ENCODE peak calls at places on chromosomes 13 and 19, in eight cellular contexts. B, M, S, H, O, I, C and P are unnamed samples.

GRCh38 chr19:51460164-51460992 is 2.1 kb upstream of the SIGLEC8 start:
- DNase-seq in B (no peak), M (no peak), S (peak), H (peak), O (peak), I (peak), C (no peak), P (peak)

GRCh38 chr19:47309608-47310007 is at the start of gene C5AR1:
- DNase-seq in B (no peak), M (no peak), S (no peak), H (no peak), O (no peak), I (no peak), C (no peak), P (no peak)

GRCh38 chr13:21676611-21677021 is 5.7 kb downstream of the FGF9 start:
- DNase-seq in B (peak), M (no peak), S (no peak), H (peak), O (peak), I (no peak), C (no peak), P (no peak)

GRCh38 chr19:12617646-12618045 is 6.9 kb downstream of the ZNF791 start:
- DNase-seq in B (no peak), M (no peak), S (no peak), H (no peak), O (no peak), I (no peak), C (no peak), P (no peak)

GRCh38 chr13:97015661-97016350 is 21.5 kb upstream of the OXGR1 start:
- DNase-seq in B (no peak), M (no peak), S (no peak), H (no peak), O (no peak), I (no peak), C (no peak), P (no peak)

GRCh38 chr19:49157445-49158224 is at the start of gene TRPM4:
- DNase-seq in B (peak), M (peak), S (peak), H (peak), O (peak), I (peak), C (no peak), P (peak)

GRCh38 chr13:105491345-105491744 is 1044.1 kb downstream of the EFNB2 start:
- DNase-seq in B (no peak), M (no peak), S (no peak), H (no peak), O (no peak), I (no peak), C (no peak), P (no peak)

GRCh38 chr19:39916851-39917396 is 17.5 kb downstream of the FCGBP start:
- DNase-seq in B (no peak), M (no peak), S (no peak), H (no peak), O (no peak), I (no peak), C (no peak), P (no peak)

GRCh38 chr13:20414475-20415287 is 111.0 kb downstream of the CRYL1 start:
- DNase-seq in B (peak), M (no peak), S (no peak), H (peak), O (no peak), I (no peak), C (no peak), P (no peak)

GRCh38 chr13:97411894-97412460 is 22.0 kb upstream of the RAP2A start:
- DNase-seq in B (no peak), M (no peak), S (no peak), H (no peak), O (no peak), I (no peak), C (no peak), P (no peak)

GRCh38 chr13:35978607-35979316 is 152.4 kb downstream of the DCLK1 start:
- DNase-seq in B (peak), M (peak), S (peak), H (peak), O (peak), I (peak), C (no peak), P (peak)

GRCh38 chr13:65914707-65915106 is 1315.4 kb downstream of the PCDH9 start:
- DNase-seq in B (no peak), M (no peak), S (no peak), H (no peak), O (no peak), I (peak), C (no peak), P (no peak)

GRCh38 chr13:106471957-106472543 is 63.4 kb downstream of the EFNB2 start:
- DNase-seq in B (peak), M (peak), S (peak), H (peak), O (peak), I (peak), C (no peak), P (peak)

GRCh38 chr13:67506407-67506806 is 276.3 kb upstream of the PCDH9 start:
- DNase-seq in B (no peak), M (no peak), S (no peak), H (peak), O (no peak), I (no peak), C (no peak), P (no peak)

GRCh38 chr13:109654341-109655205 is 131.8 kb downstream of the IRS2 start:
- DNase-seq in B (no peak), M (no peak), S (no peak), H (no peak), O (no peak), I (no peak), C (no peak), P (no peak)

GRCh38 chr19:50460161-50460765 is 16.0 kb upstream of the EMC10 start:
- DNase-seq in B (no peak), M (no peak), S (peak), H (no peak), O (no peak), I (no peak), C (peak), P (peak)

GRCh38 chr19:47372603-47373002 is 23.5 kb downstream of the DHX34 start:
- DNase-seq in B (no peak), M (no peak), S (no peak), H (no peak), O (no peak), I (no peak), C (no peak), P (no peak)

GRCh38 chr19:4877753-4878490 is 10.5 kb upstream of the PLIN3 start:
- DNase-seq in B (peak), M (no peak), S (no peak), H (peak), O (no peak), I (no peak), C (no peak), P (no peak)

GRCh38 chr19:11552666-11553372 is 6.2 kb downstream of the ELOF1 start:
- DNase-seq in B (no peak), M (no peak), S (no peak), H (no peak), O (no peak), I (no peak), C (no peak), P (no peak)

GRCh38 chr19:11554160-11554559 is 4.9 kb downstream of the ELOF1 start:
- DNase-seq in B (no peak), M (no peak), S (no peak), H (no peak), O (no peak), I (no peak), C (peak), P (no peak)

GRCh38 chr19:11550265-11550664 is 8.8 kb downstream of the ELOF1 start:
- DNase-seq in B (no peak), M (no peak), S (no peak), H (no peak), O (no peak), I (no peak), C (no peak), P (no peak)

GRCh38 chr19:11549386-11549953 is 9.6 kb downstream of the ELOF1 start:
- DNase-seq in B (no peak), M (no peak), S (no peak), H (no peak), O (no peak), I (no peak), C (no peak), P (no peak)

DNA sequence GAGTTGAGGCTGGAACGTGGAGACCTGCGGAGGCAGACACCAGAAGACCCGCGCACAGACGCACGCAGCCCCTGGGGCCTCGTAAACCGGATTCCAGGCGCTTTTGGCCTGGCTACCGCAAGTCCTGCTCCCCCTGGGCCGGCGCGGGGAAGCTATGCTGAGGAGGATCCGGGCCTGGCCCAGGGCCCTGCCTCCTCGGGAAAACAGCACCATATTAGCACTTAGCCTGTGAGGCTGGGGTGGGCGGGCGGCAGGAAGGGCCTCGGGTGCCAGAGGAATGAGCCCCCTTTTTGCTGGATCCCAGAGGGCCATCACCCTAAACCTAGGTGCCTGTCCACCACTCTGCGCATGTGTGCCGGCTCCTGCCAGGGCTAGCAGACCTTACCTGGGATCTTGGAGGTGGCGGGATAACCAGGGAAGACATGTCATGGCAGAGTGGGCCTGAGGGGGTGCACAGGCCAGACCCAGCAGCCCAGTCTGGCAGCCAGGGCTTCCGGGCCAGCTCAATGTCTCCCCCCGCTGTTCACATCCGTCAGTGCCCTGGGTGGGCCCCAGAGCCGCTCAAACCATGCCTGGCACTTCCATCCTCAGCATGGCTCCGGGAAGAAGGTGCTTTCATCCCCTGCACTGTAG is 7.3 kb downstream of the ELOF1 start:
- DNase-seq in B (peak), M (no peak), S (no peak), H (peak), O (no peak), I (no peak), C (no peak), P (no peak)
- H3K4me2 ChIP-seq in B (no peak), M (no peak), S (no peak), H (no peak), O (no peak), I (no peak), C (no peak), P (no peak)

DNA sequence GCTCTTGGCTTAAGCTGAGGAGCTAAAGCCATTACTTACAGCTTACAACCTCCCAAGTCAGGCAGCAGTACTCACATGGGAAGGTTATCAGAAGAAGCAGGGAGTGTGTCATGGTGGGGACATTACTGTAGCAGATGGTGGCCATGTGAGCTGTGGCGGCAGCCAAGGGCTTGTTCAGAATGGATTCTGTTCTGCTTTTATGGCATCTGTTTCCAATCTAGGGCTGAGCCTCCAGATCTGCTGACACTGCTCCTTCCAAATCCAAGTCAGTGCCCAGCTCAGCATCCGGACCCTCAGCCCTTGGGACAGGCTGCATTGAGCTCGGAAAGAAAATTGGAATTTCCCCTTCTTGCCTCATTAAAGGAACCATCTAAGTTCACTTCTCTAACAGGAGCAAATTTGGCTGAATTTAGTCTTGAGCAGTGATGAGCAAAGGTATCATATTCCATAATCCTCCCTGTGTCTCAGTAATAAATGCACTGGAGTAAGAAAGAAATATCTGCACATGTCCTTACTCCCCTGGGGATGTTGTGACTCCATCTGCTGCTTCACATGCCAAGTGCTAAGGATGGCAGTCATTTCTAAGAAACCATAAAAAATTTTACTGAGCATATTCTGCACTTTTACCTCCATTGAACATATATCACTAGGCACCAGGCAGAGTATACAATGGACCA is 73.9 kb downstream of the KCTD12 start:
- DNase-seq in B (no peak), M (no peak), S (no peak), H (peak), O (no peak), I (no peak), C (no peak), P (no peak)
- TF ChIP-seq MAX in B (no peak), M (no peak), S (no peak), H (no peak), O (no peak), I (no peak), C (no peak), P (no peak)

GRCh38 chr13:38303816-38304215 is 45.8 kb upstream of the UFM1 start:
- DNase-seq in B (no peak), M (no peak), S (no peak), H (no peak), O (no peak), I (no peak), C (no peak), P (no peak)
- H3K4me2 ChIP-seq in B (no peak), M (no peak), S (no peak), H (no peak), O (no peak), I (no peak), C (no peak), P (no peak)

GRCh38 chr19:58009666-58010301 is 7.2 kb upstream of the ZNF606 start:
- DNase-seq in B (no peak), M (no peak), S (peak), H (no peak), O (peak), I (peak), C (no peak), P (no peak)
- TF ChIP-seq MAX in B (no peak), M (no peak), S (no peak), H (no peak), O (no peak), I (no peak), C (no peak), P (no peak)

DNA sequence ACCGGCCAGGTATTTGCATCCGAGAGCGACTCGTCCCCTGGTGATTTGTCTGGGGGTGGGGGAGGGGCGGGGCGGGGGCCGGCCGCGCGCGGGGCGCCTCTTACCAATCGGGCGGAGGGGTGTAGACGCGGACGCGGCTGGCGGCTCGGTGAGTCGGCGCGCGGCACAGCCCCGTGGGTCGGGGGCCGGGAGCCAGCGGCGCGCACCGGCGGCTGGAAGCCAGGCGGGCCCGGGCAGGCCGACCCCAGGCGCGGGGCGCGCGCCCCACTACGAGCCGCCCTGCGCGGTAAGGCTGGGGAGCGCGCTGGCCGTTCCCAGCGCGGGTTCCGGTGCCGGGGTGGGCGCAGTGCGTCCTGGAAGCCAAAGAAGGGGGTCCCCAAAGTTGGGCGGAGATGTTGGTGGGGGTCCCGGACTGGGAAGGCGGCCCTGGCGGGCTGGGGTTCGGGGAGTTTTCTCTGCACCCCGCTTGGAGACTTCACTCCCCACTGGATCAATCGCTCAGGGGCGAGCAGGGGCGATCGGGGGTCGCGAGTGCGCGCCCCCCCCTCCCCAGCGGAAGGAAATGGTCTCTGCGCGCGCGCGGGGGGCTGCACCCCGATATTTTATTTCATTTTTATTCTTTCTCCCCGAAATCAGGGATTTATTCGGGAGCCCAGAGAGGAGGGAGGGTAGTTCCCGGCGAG is at the start of gene ARID3A:
- DNase-seq in B (no peak), M (no peak), S (no peak), H (peak), O (no peak), I (no peak), C (no peak), P (no peak)
- H3K4me2 ChIP-seq in B (peak), M (peak), S (peak), H (peak), O (peak), I (peak), C (peak), P (peak)